ENCODE peak calls at places on chromosomes 4 and X, in five cellular contexts. Z is OCI-LY7; I is right lobe of liver; L is CD8-positive, alpha-beta memory T cell; F is body of pancreas. H is an unnamed sample.

GRCh38 chrX:65586491-65586890 is 51.9 kb upstream of the LAS1L start:
- DNase-seq in Z (no peak), I (no peak), L (no peak), F (no peak), H (no peak)

GRCh38 chr4:8439914-8440490 is 521 bp downstream of the ACOX3 start:
- DNase-seq in Z (peak; percentile 72), I (no peak), L (no peak), F (no peak), H (no peak)

GRCh38 chr4:139214039-139214534 is 37.1 kb upstream of the ELF2 start:
- DNase-seq in Z (peak; percentile 94), I (no peak), L (no peak), F (peak; percentile 76), H (peak; percentile 62)

GRCh38 chrX:20244936-20245335 is 21.8 kb downstream of the RPS6KA3 start:
- DNase-seq in Z (no peak), I (peak; percentile 46), L (no peak), F (peak; percentile 24), H (no peak)

GRCh38 chr4:96786306-96786705 is 946.4 kb downstream of the PDHA2 start:
- DNase-seq in Z (no peak), I (no peak), L (no peak), F (no peak), H (no peak)

GRCh38 chr4:91116861-91117260 is 989.7 kb downstream of the CCSER1 start:
- DNase-seq in Z (no peak), I (no peak), L (no peak), F (no peak), H (no peak)

GRCh38 chr4:169663894-169664293 is 43.5 kb downstream of the CLCN3 start:
- DNase-seq in Z (no peak), I (no peak), L (no peak), F (no peak), H (no peak)

GRCh38 chrX:153764786-153765137 is 713 bp downstream of the PLXNB3 start:
- DNase-seq in Z (no peak), I (peak; percentile 26), L (no peak), F (no peak), H (peak; percentile 20)

GRCh38 chr4:43485196-43485595 is 592.7 kb downstream of the GRXCR1 start:
- DNase-seq in Z (no peak), I (no peak), L (no peak), F (no peak), H (no peak)

GRCh38 chr4:4271912-4272311 is 18.0 kb downstream of the LYAR start:
- DNase-seq in Z (no peak), I (no peak), L (no peak), F (no peak), H (no peak)

GRCh38 chrX:109684136-109684535 is 48.9 kb downstream of the ACSL4 start:
- DNase-seq in Z (no peak), I (no peak), L (no peak), F (no peak), H (no peak)

GRCh38 chr4:183989471-183989870 is 84.4 kb downstream of the STOX2 start:
- DNase-seq in Z (no peak), I (no peak), L (no peak), F (no peak), H (no peak)

GRCh38 chr4:189090174-189090814 is 850.4 kb upstream of the FRG1 start:
- DNase-seq in Z (no peak), I (no peak), L (no peak), F (no peak), H (no peak)

GRCh38 chrX:110964761-110965160 is 131.2 kb upstream of the PAK3 start:
- DNase-seq in Z (no peak), I (no peak), L (no peak), F (peak; percentile 29), H (no peak)

GRCh38 chrX:51899741-51900140 is 6.3 kb downstream of the MAGED1 start:
- DNase-seq in Z (no peak), I (no peak), L (no peak), F (no peak), H (no peak)

GRCh38 chr4:19126903-19127302 is 1105.3 kb upstream of the LCORL start:
- DNase-seq in Z (no peak), I (no peak), L (no peak), F (no peak), H (no peak)

GRCh38 chr4:120842046-120842445 is 80.5 kb downstream of the PRDM5 start:
- DNase-seq in Z (no peak), I (no peak), L (no peak), F (no peak), H (no peak)

GRCh38 chr4:1793940-1794808 is 1.1 kb downstream of the FGFR3 start:
- DNase-seq in Z (no peak), I (no peak), L (no peak), F (no peak), H (peak; percentile 63)

GRCh38 chr4:39326468-39326960 is 39.6 kb downstream of the RFC1 start:
- DNase-seq in Z (no peak), I (no peak), L (no peak), F (no peak), H (no peak)

GRCh38 chr4:39320381-39321115 is 45.6 kb downstream of the RFC1 start:
- DNase-seq in Z (no peak), I (no peak), L (no peak), F (no peak), H (no peak)

GRCh38 chr4:39324897-39325613 is 41.1 kb downstream of the RFC1 start:
- DNase-seq in Z (no peak), I (no peak), L (no peak), F (no peak), H (no peak)

GRCh38 chr4:39323836-39324235 is 42.3 kb downstream of the RFC1 start:
- DNase-seq in Z (no peak), I (no peak), L (no peak), F (no peak), H (no peak)

DNA sequence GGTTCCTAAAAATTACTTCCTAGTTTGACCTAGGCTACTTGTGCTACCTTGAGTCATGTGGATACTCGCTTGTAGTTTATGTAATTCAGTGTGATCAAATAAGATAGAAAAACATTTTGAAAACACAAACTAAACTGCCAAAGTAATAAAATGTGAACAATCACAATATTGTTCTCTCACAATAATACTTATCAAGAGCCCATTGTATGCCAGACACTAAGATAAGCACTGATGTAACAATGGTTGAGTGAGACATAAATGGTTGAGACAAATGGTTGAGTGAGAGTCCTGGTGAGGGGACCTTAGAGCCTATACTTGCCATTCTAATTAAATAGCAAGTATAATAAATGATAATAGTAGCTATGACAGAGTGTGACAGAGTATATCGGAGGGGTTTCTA is 41.7 kb downstream of the RFC1 start:
- DNase-seq in Z (no peak), I (no peak), L (no peak), F (no peak), H (no peak)
- H3K36me3 ChIP-seq in Z (peaks cover 95% of the 10 kb centered on the region), I (no peaks in the 10 kb centered on the region), L (peaks cover 21% of the 10 kb centered on the region), F (peaks cover 2% of the 10 kb centered on the region), H (no peaks in the 10 kb centered on the region)

DNA sequence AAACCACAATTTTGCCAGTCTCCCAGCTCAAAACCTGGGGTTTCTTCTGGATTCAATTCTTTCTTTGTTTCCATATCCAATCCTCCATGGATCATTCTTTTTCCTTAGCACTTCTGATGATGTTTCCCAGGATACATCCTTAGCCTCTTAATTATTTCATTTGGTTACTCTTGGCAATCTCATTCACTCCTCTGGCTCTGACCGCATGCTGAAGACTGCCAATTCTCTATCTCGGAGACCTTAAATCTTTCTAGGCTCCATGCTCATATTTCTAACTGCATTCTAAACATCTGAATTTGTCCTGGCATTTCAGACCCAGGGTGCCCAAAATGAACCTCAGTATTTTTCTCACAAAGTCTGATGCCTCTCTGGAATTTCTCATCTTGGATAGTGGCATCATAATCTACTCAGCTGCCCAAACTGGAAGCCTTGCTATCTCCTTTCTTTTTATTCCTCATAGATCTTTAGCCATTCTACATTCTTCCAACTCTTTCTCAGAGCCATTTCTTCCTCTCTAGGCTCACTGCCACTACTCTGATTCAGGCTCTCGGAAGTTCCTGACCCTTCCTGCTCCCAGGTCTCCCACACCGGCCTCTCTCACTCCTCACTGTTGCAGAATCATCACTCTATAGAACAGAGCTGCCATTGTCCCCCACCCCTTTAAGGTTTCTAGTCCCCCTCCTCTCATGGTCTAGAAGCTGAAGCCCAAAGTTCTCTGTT is 290.2 kb downstream of the CAMK2D start:
- DNase-seq in Z (no peak), I (no peak), L (no peak), F (no peak), H (no peak)
- H3K27ac ChIP-seq in Z (no peak overlapping the region), I (no peak overlapping the region), L (no peak overlapping the region), F (no peak overlapping the region), H (no peak overlapping the region)

GRCh38 chr4:107693132-107693531 is 26.9 kb downstream of the PAPSS1 start:
- DNase-seq in Z (no peak), I (no peak), L (no peak), F (no peak), H (no peak)

GRCh38 chr4:107691378-107691777 is 28.7 kb downstream of the PAPSS1 start:
- DNase-seq in Z (no peak), I (no peak), L (no peak), F (peak; percentile 58), H (no peak)

GRCh38 chr4:107688421-107688820 is 31.6 kb downstream of the PAPSS1 start:
- DNase-seq in Z (no peak), I (no peak), L (no peak), F (no peak), H (no peak)

GRCh38 chr4:107692197-107692596 is 27.8 kb downstream of the PAPSS1 start:
- DNase-seq in Z (no peak), I (no peak), L (no peak), F (no peak), H (no peak)

DNA sequence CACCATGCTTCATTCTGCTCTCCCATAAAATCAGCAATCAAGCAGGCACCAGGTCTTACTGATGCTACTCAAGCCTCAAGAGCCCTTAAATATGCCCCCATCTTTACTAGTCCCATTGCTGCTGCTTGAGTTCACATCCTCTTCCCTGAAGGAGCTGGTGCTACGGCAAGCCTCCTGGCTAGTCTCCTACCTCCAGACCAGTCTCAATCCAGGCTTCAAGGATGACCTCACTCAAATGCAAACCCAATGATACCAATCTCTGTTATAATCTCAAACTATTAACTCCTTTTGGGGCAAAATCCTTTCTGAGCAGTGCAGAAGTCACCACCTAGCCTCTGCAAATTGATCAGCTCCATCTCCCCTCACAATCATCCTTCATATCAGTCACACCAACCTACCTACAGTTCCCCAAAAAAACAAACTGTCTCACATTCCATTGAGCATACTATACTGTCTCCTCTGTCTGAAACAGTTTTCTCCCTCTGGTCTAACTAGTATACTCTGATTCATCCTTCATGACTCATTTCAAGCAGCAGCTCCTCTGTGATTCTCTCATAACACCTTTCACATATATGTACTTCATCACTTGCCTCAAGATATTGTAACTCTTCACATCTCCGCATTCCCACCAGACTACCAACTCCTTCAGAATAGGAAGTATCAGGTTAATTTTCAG is 30.0 kb downstream of the PAPSS1 start:
- DNase-seq in Z (no peak), I (no peak), L (no peak), F (no peak), H (no peak)
- H3K36me3 ChIP-seq in Z (peaks cover 77% of the 10 kb centered on the region), I (no peaks in the 10 kb centered on the region), L (no peaks in the 10 kb centered on the region), F (peaks cover 2% of the 10 kb centered on the region), H (no peaks in the 10 kb centered on the region)

DNA sequence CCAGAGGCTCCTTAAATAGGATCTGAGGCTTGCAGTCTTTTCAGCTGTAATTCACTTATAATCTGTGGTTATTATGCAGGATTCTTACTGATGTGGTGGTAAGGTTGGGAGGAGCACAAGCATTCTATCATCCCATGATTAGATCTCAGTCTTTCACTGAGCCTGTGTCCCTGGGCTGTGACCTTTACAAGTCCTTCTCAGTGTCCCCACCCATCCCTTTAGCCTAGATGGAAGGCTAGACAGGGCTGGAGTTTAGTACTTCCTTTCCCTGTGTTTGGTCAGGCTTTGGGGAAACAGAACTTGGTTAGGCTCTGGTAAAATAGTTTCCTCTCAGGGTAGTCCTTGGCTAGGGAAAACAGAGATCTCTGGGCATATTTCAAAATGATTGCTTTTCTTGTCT is 17.1 kb upstream of the NKAP start:
- DNase-seq in Z (no peak), I (no peak), L (no peak), F (no peak), H (no peak)
- H3K27ac ChIP-seq in Z (no peak overlapping the region), I (no peak overlapping the region), L (no peak overlapping the region), F (no peak overlapping the region), H (no peak overlapping the region)